ENCODE peak calls at places on chromosome 7, in four cellular contexts. U is K562, I is SK-N-SH, W is HepG2. C is an unnamed sample.

GRCh38 chr7:45663167-45663921 is 89.2 kb downstream of the ADCY1 start:
- DNase-seq in U (peak; percentile 76), I (no peak), W (peak; percentile 25), C (no peak)

GRCh38 chr7:521221-522070 is 1.8 kb upstream of the PDGFA start:
- DNase-seq in U (peak; percentile 56), I (peak; percentile 71), W (no peak), C (no peak)

GRCh38 chr7:96055717-96056116 is 266.2 kb downstream of the SLC25A13 start:
- DNase-seq in U (no peak), I (no peak), W (no peak), C (no peak)

GRCh38 chr7:22481726-22482125 is 18.3 kb downstream of the STEAP1B start:
- DNase-seq in U (no peak), I (no peak), W (no peak), C (peak; percentile 28)

GRCh38 chr7:90919766-90920165 is 323.6 kb downstream of the CDK14 start:
- DNase-seq in U (no peak), I (no peak), W (no peak), C (no peak)

GRCh38 chr7:55484241-55484640 is 88.1 kb downstream of the VOPP1 start:
- DNase-seq in U (no peak), I (no peak), W (no peak), C (no peak)

GRCh38 chr7:2109936-2110585 is 122.7 kb downstream of the MAD1L1 start:
- DNase-seq in U (peak; percentile 85), I (no peak), W (peak; percentile 70), C (peak; percentile 36)

GRCh38 chr7:130278892-130279690 is 12.4 kb downstream of the CPA2 start:
- DNase-seq in U (no peak), I (no peak), W (no peak), C (no peak)

GRCh38 chr7:151632750-151633515 is 113.2 kb upstream of the RHEB start:
- DNase-seq in U (no peak), I (no peak), W (no peak), C (peak; percentile 77)

GRCh38 chr7:128410092-128410665 is 397 bp upstream of the IMPDH1 start:
- DNase-seq in U (peak; percentile 73), I (peak; percentile 81), W (no peak), C (no peak)

DNA sequence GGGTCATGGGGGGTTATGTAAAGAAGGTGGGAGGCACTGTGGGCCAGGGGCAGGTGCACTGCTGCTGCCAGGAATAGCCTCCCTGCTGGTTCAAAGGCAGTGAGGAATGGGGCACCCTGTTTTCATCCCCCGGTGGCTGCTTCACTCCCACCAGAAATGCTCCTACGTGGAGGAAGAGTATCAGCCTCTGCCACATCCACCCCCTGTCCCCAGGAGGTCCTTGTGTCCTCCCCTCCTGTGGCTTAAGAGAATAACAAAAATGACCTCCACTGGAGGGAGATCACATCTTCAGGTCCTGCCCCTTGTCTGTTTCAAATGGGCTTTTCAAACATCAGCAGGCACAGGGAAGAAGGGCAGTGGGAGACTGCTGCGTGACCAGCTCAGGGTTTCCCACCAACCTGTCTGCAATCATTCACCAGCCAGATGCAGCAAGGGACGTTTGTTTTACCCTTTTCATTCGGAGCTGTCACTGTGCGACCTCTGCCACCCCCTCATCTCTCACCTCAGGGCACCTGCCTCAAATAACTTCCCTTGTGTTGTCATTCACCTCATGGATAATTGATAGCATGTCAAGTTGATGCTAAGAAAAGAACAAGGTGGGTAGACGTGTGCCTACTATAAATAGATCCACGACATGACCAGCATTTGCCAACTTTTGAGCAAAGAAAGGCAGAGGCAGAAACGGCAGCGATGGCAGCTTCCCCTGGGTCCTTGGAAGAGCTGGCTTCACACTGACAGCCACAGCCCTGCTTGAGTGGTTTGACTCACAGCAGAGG is 92.5 kb downstream of the DGKI start:
- DNase-seq in U (no peak), I (no peak), W (no peak), C (peak; percentile 27)
- H3K4me3 ChIP-seq in U (no peak overlapping the region), I (no peak overlapping the region), W (no peak overlapping the region), C (no peak overlapping the region)

DNA sequence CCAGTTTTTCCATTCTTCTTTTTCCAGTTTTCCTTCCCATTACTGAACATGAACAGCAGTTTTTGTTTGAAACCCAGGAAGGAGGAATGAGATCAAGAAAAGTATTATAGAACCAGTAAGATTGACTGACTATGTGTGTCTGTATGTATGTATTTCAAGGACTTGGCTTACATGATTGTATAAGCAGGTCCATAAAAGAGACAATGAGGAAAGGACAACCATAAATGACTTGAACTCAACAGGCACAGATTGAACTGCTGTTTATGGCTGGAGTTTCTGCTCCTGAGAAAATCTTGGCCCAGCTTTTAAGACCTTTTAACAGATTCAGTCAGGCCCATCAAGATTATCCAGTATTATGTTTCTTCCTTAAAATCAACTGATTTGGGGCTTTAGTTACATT is 39.1 kb downstream of the TMEM106B start:
- DNase-seq in U (no peak), I (no peak), W (no peak), C (no peak)
- TF ChIP-seq FOXM1 in U (no peak), I (no peak), W (no peak), C (no peak)

GRCh38 chr7:39529582-39529981 is 36.6 kb upstream of the YAE1 start:
- DNase-seq in U (no peak), I (no peak), W (no peak), C (no peak)
- H3K4me3 ChIP-seq in U (no peak overlapping the region), I (no peak overlapping the region), W (no peak overlapping the region), C (no peak overlapping the region)

GRCh38 chr7:92006046-92006445 is 65.4 kb downstream of the AKAP9 start:
- DNase-seq in U (no peak), I (no peak), W (peak; percentile 2), C (no peak)
- TF ChIP-seq FOXM1 in U (no peak), I (no peak), W (no peak), C (no peak)

DNA sequence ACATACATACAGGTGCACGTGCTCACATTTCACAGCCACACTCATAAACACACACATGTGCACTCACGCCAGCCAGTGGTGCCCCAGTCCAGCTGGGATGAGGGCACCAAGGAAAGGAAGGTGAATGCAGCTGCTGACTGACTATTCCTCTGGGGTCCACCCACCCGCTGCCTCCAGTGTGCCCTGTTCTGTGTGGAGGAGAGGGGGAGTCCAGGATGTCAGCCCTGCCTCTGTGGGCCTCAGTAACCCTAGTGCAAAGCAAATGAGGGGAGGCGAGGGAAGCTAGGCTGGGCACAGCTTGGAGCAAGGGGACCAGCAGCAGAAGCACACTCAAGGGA is 57.6 kb downstream of the YKT6 start:
- DNase-seq in U (no peak), I (no peak), W (no peak), C (no peak)
- H3K4me3 ChIP-seq in U (no peak overlapping the region), I (no peak overlapping the region), W (no peak overlapping the region), C (no peak overlapping the region)

GRCh38 chr7:38863609-38864291 is 45.2 kb downstream of the VPS41 start:
- DNase-seq in U (no peak), I (no peak), W (peak; percentile 67), C (no peak)

GRCh38 chr7:38855867-38856266 is 53.1 kb downstream of the VPS41 start:
- DNase-seq in U (no peak), I (no peak), W (no peak), C (no peak)

GRCh38 chr7:38862666-38863065 is 46.3 kb downstream of the VPS41 start:
- DNase-seq in U (no peak), I (no peak), W (no peak), C (no peak)

GRCh38 chr7:38855389-38855788 is 53.6 kb downstream of the VPS41 start:
- DNase-seq in U (no peak), I (no peak), W (no peak), C (no peak)

DNA sequence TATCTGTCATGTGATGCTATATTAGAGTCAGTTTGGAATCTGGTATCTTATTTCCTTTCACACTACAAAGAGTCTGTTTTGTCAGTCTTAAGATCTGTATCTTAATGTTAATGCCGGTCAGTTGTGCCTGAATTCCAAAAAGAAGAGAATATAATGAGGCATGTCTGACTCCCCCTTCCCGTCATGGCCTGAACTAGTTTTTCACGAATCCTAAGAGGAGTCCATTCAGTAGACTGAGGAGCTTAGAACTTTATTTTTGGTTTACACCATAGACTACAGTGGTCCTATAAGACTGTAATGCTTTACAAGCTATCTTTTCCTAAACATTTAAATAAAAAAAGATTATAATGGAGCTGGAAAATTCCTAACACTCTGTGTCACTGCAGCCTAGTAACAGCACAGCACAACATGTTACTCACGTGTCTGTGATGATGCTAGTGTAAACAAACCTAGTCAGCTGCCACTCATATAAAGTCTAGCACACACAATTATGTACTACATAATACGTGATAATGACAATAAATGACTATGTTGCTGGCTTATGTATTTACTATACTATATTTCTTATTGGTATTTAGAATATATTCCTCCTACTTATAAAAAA is 50.6 kb downstream of the VPS41 start:
- DNase-seq in U (no peak), I (no peak), W (no peak), C (no peak)
- TF ChIP-seq FOXM1 in U (no peak), I (no peak), W (no peak), C (no peak)